ENCODE peak calls at places on chromosomes 2 and 18, in four cellular contexts. N, U, L and T are unnamed samples.
A peak's percentile ranks its signal among the peaks of the same experiment; 100 is the strongest.

GRCh38 chr2:61670591-61671503 is 132.7 kb upstream of the XPO1 start:
- DNase-seq in N (peak; percentile 47), U (peak; percentile 63), L (no peak), T (peak; percentile 41)

GRCh38 chr2:216029416-216030129 is 16.2 kb upstream of the MREG start:
- DNase-seq in U (no peak), N (peak; percentile 79), L (no peak), T (no peak)

GRCh38 chr18:61581578-61582204 is 248.5 kb downstream of the CDH20 start:
- DNase-seq in L (peak; percentile 2), U (peak; percentile 75), N (peak; percentile 47), T (peak; percentile 81)

GRCh38 chr2:238433941-238434845 is 7.5 kb downstream of the ASB1 start:
- DNase-seq in U (no peak), N (peak; percentile 96), L (no peak), T (no peak)

GRCh38 chr2:141029424-141030078 is 1101.3 kb downstream of the LRP1B start:
- DNase-seq in L (no peak), N (no peak), U (peak; percentile 17), T (no peak)

GRCh38 chr2:21404827-21405625 is 281.3 kb downstream of the TDRD15 start:
- DNase-seq in U (no peak), L (no peak), N (peak; percentile 69), T (no peak)

GRCh38 chr2:140586379-140586778 is 1544.4 kb downstream of the LRP1B start:
- DNase-seq in U (no peak), L (peak; percentile 5), N (peak; percentile 30), T (no peak)

GRCh38 chr2:24435391-24436316 is 55.4 kb upstream of the NCOA1 start:
- DNase-seq in N (peak; percentile 65), U (peak; percentile 91), L (no peak), T (peak; percentile 78)

GRCh38 chr2:55231546-55232083 is 478 bp downstream of the CLHC1 start:
- DNase-seq in N (peak; percentile 10), U (no peak), L (no peak), T (no peak)

GRCh38 chr2:17821535-17822451 is 5.5 kb downstream of the MSGN1 start:
- DNase-seq in L (peak; percentile 36), N (no peak), U (no peak), T (no peak)

GRCh38 chr18:54532962-54533361 is 58.1 kb upstream of the DYNAP start:
- DNase-seq in L (peak; percentile 12), U (no peak), N (no peak), T (no peak)

GRCh38 chr2:30223413-30223874 is 7.9 kb upstream of the LBH start:
- DNase-seq in N (no peak), L (peak; percentile 66), U (no peak), T (no peak)

GRCh38 chr18:43875496-43875895 is 598.2 kb upstream of the SYT4 start:
- DNase-seq in U (no peak), N (no peak), L (no peak), T (no peak)

GRCh38 chr2:125886153-125886552 is 769.8 kb upstream of the GYPC start:
- DNase-seq in N (no peak), U (no peak), L (no peak), T (no peak)

GRCh38 chr2:151881342-151881741 is 53.1 kb upstream of the ARL5A start:
- DNase-seq in N (no peak), L (no peak), U (no peak), T (no peak)

GRCh38 chr18:41121116-41121826 is 833.8 kb upstream of the PIK3C3 start:
- DNase-seq in N (peak; percentile 84), U (no peak), L (no peak), T (no peak)

GRCh38 chr18:11310476-11311086 is 161.2 kb upstream of the PIEZO2 start:
- DNase-seq in U (no peak), N (peak; percentile 49), L (peak; percentile 64), T (peak; percentile 76)

GRCh38 chr2:179440642-179441251 is 176.1 kb upstream of the SESTD1 start:
- DNase-seq in L (peak; percentile 57), U (no peak), N (peak; percentile 26), T (no peak)

GRCh38 chr2:18749912-18750526 is 160.7 kb upstream of the NT5C1B start:
- DNase-seq in L (peak; percentile 53), N (peak; percentile 66), U (peak; percentile 61), T (no peak)

GRCh38 chr2:26683583-26683982 is 8.9 kb upstream of the KCNK3 start:
- DNase-seq in U (no peak), N (no peak), L (no peak), T (no peak)

GRCh38 chr2:45793998-45794720 is 142.7 kb downstream of the PRKCE start:
- DNase-seq in U (no peak), L (no peak), N (peak; percentile 18), T (no peak)

GRCh38 chr18:24402209-24402785 is 4.7 kb upstream of the OSBPL1A start:
- DNase-seq in N (no peak), L (peak; percentile 4), U (no peak), T (no peak)

GRCh38 chr2:102463160-102463559 is 9.9 kb upstream of the SLC9A4 start:
- DNase-seq in U (no peak), N (no peak), L (no peak), T (no peak)

DNA sequence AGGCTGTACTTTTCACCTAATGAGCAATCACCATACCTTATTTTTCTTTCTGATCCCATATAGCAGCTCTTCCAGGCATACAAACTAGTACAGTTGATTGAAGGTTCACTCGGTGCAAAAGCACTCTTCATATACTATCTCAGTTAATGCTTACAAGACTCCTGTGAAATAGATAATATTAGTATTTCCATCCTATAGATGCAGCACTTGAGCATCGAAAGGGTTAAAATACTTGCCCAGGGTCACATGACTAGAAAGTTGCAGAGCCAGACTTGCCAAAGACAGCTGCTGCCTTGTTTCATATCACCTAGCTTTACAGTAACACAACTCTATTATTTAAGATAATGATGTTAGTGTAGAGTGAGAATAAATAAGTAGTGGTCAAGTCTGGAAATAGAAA is 465.9 kb upstream of the TNP1 start:
- DNase-seq in U (no peak), L (no peak), N (no peak), T (no peak)
- H3K4me1 ChIP-seq in U (no peaks in the 10 kb centered on the region), L (no peaks in the 10 kb centered on the region), N (peaks cover 12% of the 10 kb centered on the region), T (peaks cover 15% of the 10 kb centered on the region)

GRCh38 chr2:43100362-43100882 is 126.0 kb downstream of the ZFP36L2 start:
- DNase-seq in U (no peak), L (no peak), N (no peak), T (no peak)
- H3K27ac ChIP-seq in U (peak overlapping the region; percentile 98), L (no peak overlapping the region), N (peak overlapping the region; percentile 1), T (peak overlapping the region; percentile 82)

GRCh38 chr2:212961255-212961654 is 190.2 kb downstream of the IKZF2 start:
- DNase-seq in L (no peak), U (no peak), N (no peak), T (no peak)

GRCh38 chr2:212960336-212960735 is 191.1 kb downstream of the IKZF2 start:
- DNase-seq in N (no peak), L (no peak), U (no peak), T (no peak)

GRCh38 chr2:212958757-212959295 is 192.6 kb downstream of the IKZF2 start:
- DNase-seq in U (no peak), N (peak; percentile 45), L (no peak), T (no peak)

GRCh38 chr2:212958133-212958532 is 193.3 kb downstream of the IKZF2 start:
- DNase-seq in U (no peak), L (no peak), N (no peak), T (no peak)

DNA sequence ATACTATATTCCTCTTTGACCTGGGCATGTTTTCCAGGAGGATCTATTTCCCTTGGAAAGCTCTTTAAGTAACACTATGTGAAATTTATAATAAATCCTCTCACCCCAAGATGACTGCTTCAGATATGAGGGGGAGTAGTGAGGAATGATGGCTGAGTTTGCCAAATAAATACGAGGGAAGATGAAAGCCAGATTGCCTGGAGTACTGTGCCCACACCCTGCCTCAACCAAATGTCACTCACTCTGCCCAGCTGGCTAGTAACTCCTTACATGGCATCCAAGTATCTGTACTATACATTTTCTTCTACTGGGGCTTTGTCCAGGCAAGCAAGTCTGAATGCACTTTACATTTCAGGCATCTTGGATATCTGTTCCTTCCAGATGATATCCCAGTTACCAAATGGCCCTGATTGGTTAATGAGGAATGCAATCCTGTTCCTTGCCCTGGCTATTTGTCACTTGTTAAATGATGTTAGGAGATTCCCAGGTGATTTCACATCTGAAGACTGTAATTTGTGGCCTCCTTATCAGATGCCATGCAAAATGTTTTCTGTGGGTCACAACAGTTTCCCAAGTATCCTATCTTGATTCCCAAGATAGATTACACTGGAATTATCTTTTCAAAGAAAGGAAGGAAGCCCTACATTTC is 191.8 kb downstream of the IKZF2 start:
- DNase-seq in L (no peak), U (no peak), N (no peak), T (no peak)
- H3K4me1 ChIP-seq in L (no peaks in the 10 kb centered on the region), U (no peaks in the 10 kb centered on the region), N (peaks cover 1% of the 10 kb centered on the region), T (peaks cover 30% of the 10 kb centered on the region)

GRCh38 chr2:150528861-150529801 is 41.7 kb upstream of the RND3 start:
- DNase-seq in L (no peak), N (peak; percentile 79), U (no peak), T (no peak)
- H3K27ac ChIP-seq in L (no peak overlapping the region), N (peak overlapping the region; percentile 90), U (no peak overlapping the region), T (no peak overlapping the region)

GRCh38 chr2:168172071-168172470 is 75.3 kb downstream of the STK39 start:
- DNase-seq in L (no peak), U (no peak), N (no peak), T (no peak)

GRCh38 chr2:168167511-168168263 is 79.7 kb downstream of the STK39 start:
- DNase-seq in N (no peak), L (no peak), U (no peak), T (no peak)

GRCh38 chr2:168171069-168171762 is 76.2 kb downstream of the STK39 start:
- DNase-seq in N (no peak), L (no peak), U (no peak), T (no peak)

GRCh38 chr2:168166902-168167510 is 80.4 kb downstream of the STK39 start:
- DNase-seq in N (peak; percentile 78), U (no peak), L (no peak), T (no peak)

GRCh38 chr2:168169097-168169745 is 78.2 kb downstream of the STK39 start:
- DNase-seq in L (peak; percentile 5), U (no peak), N (peak; percentile 92), T (no peak)
- H3K4me1 ChIP-seq in L (no peaks in the 10 kb centered on the region), U (no peaks in the 10 kb centered on the region), N (peaks cover 15% of the 10 kb centered on the region), T (no peaks in the 10 kb centered on the region)

GRCh38 chr2:189409647-189410046 is 31.6 kb upstream of the WDR75 start:
- DNase-seq in L (no peak), U (no peak), N (no peak), T (no peak)

GRCh38 chr2:189407161-189407943 is 33.9 kb upstream of the WDR75 start:
- DNase-seq in L (no peak), N (peak; percentile 87), U (no peak), T (no peak)

GRCh38 chr2:189407944-189408209 is 33.4 kb upstream of the WDR75 start:
- DNase-seq in U (no peak), N (no peak), L (no peak), T (no peak)

GRCh38 chr2:189408294-189408693 is 33.0 kb upstream of the WDR75 start:
- DNase-seq in N (peak; percentile 18), L (no peak), U (no peak), T (no peak)

GRCh38 chr2:189409136-189409535 is 32.1 kb upstream of the WDR75 start:
- DNase-seq in U (no peak), L (no peak), N (peak; percentile 24), T (no peak)
- H3K27ac ChIP-seq in U (no peak overlapping the region), L (no peak overlapping the region), N (peak overlapping the region; percentile 67), T (no peak overlapping the region)

GRCh38 chr2:134230885-134231284 is 23.0 kb upstream of the MGAT5 start:
- DNase-seq in N (no peak), L (no peak), U (no peak), T (no peak)
- H3K4me1 ChIP-seq in N (peaks cover 19% of the 10 kb centered on the region), L (peaks cover 52% of the 10 kb centered on the region), U (no peaks in the 10 kb centered on the region), T (peaks cover 4% of the 10 kb centered on the region)